ENCODE peak calls at places on chromosomes 5 and 9, in seven cellular contexts. One of them, this sample, is unnamed.

GRCh38 chr5:155402927-155403645 is 389.5 kb downstream of the KIF4B start:
- DNase-seq in psoas muscle: no peak
- DNase-seq in mesenchymal stem cell: no peak
- DNase-seq in CD4-positive, alpha-beta memory T cell: no peak
- DNase-seq in right atrium auricular region: no peak
- DNase-seq in dorsolateral prefrontal cortex: no peak
- DNase-seq in epithelial cell of prostate: peak
- DNase-seq in this sample: no peak

GRCh38 chr5:92644271-92644886 is 936.6 kb downstream of the NR2F1-AS1 start:
- DNase-seq in mesenchymal stem cell: no peak
- DNase-seq in dorsolateral prefrontal cortex: no peak
- DNase-seq in CD4-positive, alpha-beta memory T cell: no peak
- DNase-seq in psoas muscle: no peak
- DNase-seq in epithelial cell of prostate: no peak
- DNase-seq in right atrium auricular region: no peak
- DNase-seq in this sample: no peak

GRCh38 chr5:78659114-78659513 is 10.5 kb upstream of the LHFPL2 start:
- DNase-seq in psoas muscle: no peak
- DNase-seq in dorsolateral prefrontal cortex: no peak
- DNase-seq in mesenchymal stem cell: no peak
- DNase-seq in right atrium auricular region: no peak
- DNase-seq in CD4-positive, alpha-beta memory T cell: no peak
- DNase-seq in epithelial cell of prostate: no peak
- DNase-seq in this sample: no peak

GRCh38 chr5:88831856-88832255 is 51.1 kb downstream of the MEF2C start:
- DNase-seq in CD4-positive, alpha-beta memory T cell: no peak
- DNase-seq in mesenchymal stem cell: no peak
- DNase-seq in psoas muscle: no peak
- DNase-seq in dorsolateral prefrontal cortex: no peak
- DNase-seq in right atrium auricular region: no peak
- DNase-seq in epithelial cell of prostate: no peak
- DNase-seq in this sample: no peak

GRCh38 chr5:156155638-156156037 is 171.3 kb upstream of the SGCD start:
- DNase-seq in psoas muscle: no peak
- DNase-seq in epithelial cell of prostate: peak
- DNase-seq in mesenchymal stem cell: no peak
- DNase-seq in right atrium auricular region: no peak
- DNase-seq in CD4-positive, alpha-beta memory T cell: no peak
- DNase-seq in dorsolateral prefrontal cortex: no peak
- DNase-seq in this sample: no peak

GRCh38 chr5:61286446-61287132 is 45.5 kb upstream of the ZSWIM6 start:
- DNase-seq in CD4-positive, alpha-beta memory T cell: no peak
- DNase-seq in psoas muscle: no peak
- DNase-seq in right atrium auricular region: no peak
- DNase-seq in epithelial cell of prostate: no peak
- DNase-seq in mesenchymal stem cell: no peak
- DNase-seq in dorsolateral prefrontal cortex: no peak
- DNase-seq in this sample: no peak

GRCh38 chr5:36414869-36415282 is 113.2 kb upstream of the RANBP3L start:
- DNase-seq in CD4-positive, alpha-beta memory T cell: no peak
- DNase-seq in dorsolateral prefrontal cortex: no peak
- DNase-seq in right atrium auricular region: no peak
- DNase-seq in psoas muscle: no peak
- DNase-seq in mesenchymal stem cell: peak
- DNase-seq in epithelial cell of prostate: no peak
- DNase-seq in this sample: no peak

GRCh38 chr5:44257221-44257620 is 132.0 kb downstream of the FGF10 start:
- DNase-seq in right atrium auricular region: no peak
- DNase-seq in mesenchymal stem cell: no peak
- DNase-seq in psoas muscle: no peak
- DNase-seq in dorsolateral prefrontal cortex: no peak
- DNase-seq in epithelial cell of prostate: no peak
- DNase-seq in CD4-positive, alpha-beta memory T cell: no peak
- DNase-seq in this sample: no peak

GRCh38 chr5:1998716-1999317 is 116.1 kb upstream of the IRX4 start:
- DNase-seq in mesenchymal stem cell: no peak
- DNase-seq in epithelial cell of prostate: no peak
- DNase-seq in CD4-positive, alpha-beta memory T cell: no peak
- DNase-seq in psoas muscle: no peak
- DNase-seq in right atrium auricular region: no peak
- DNase-seq in dorsolateral prefrontal cortex: no peak
- DNase-seq in this sample: no peak

GRCh38 chr9:121619566-121619965 is 31.9 kb upstream of the DAB2IP start:
- DNase-seq in CD4-positive, alpha-beta memory T cell: no peak
- DNase-seq in right atrium auricular region: no peak
- DNase-seq in mesenchymal stem cell: no peak
- DNase-seq in epithelial cell of prostate: no peak
- DNase-seq in psoas muscle: no peak
- DNase-seq in dorsolateral prefrontal cortex: no peak
- DNase-seq in this sample: no peak

GRCh38 chr9:93072383-93072795 is 13.9 kb downstream of the SUSD3 start:
- DNase-seq in mesenchymal stem cell: peak
- DNase-seq in psoas muscle: no peak
- DNase-seq in epithelial cell of prostate: no peak
- DNase-seq in dorsolateral prefrontal cortex: no peak
- DNase-seq in CD4-positive, alpha-beta memory T cell: no peak
- DNase-seq in right atrium auricular region: no peak
- DNase-seq in this sample: peak

GRCh38 chr9:113577525-113578261 is 114.2 kb downstream of the RGS3 start:
- DNase-seq in mesenchymal stem cell: peak
- DNase-seq in CD4-positive, alpha-beta memory T cell: no peak
- DNase-seq in dorsolateral prefrontal cortex: no peak
- DNase-seq in psoas muscle: peak
- DNase-seq in right atrium auricular region: no peak
- DNase-seq in epithelial cell of prostate: no peak
- DNase-seq in this sample: no peak

GRCh38 chr9:113572076-113572861 is 108.7 kb downstream of the RGS3 start:
- DNase-seq in dorsolateral prefrontal cortex: no peak
- DNase-seq in epithelial cell of prostate: no peak
- DNase-seq in mesenchymal stem cell: no peak
- DNase-seq in CD4-positive, alpha-beta memory T cell: no peak
- DNase-seq in right atrium auricular region: no peak
- DNase-seq in psoas muscle: peak
- DNase-seq in this sample: no peak

GRCh38 chr9:113573959-113574352 is 110.4 kb downstream of the RGS3 start:
- DNase-seq in right atrium auricular region: no peak
- DNase-seq in epithelial cell of prostate: no peak
- DNase-seq in psoas muscle: no peak
- DNase-seq in mesenchymal stem cell: no peak
- DNase-seq in dorsolateral prefrontal cortex: no peak
- DNase-seq in CD4-positive, alpha-beta memory T cell: no peak
- DNase-seq in this sample: no peak

GRCh38 chr9:113573303-113573958 is 109.9 kb downstream of the RGS3 start:
- DNase-seq in epithelial cell of prostate: no peak
- DNase-seq in psoas muscle: peak
- DNase-seq in right atrium auricular region: no peak
- DNase-seq in dorsolateral prefrontal cortex: no peak
- DNase-seq in CD4-positive, alpha-beta memory T cell: no peak
- DNase-seq in mesenchymal stem cell: no peak
- DNase-seq in this sample: no peak

DNA sequence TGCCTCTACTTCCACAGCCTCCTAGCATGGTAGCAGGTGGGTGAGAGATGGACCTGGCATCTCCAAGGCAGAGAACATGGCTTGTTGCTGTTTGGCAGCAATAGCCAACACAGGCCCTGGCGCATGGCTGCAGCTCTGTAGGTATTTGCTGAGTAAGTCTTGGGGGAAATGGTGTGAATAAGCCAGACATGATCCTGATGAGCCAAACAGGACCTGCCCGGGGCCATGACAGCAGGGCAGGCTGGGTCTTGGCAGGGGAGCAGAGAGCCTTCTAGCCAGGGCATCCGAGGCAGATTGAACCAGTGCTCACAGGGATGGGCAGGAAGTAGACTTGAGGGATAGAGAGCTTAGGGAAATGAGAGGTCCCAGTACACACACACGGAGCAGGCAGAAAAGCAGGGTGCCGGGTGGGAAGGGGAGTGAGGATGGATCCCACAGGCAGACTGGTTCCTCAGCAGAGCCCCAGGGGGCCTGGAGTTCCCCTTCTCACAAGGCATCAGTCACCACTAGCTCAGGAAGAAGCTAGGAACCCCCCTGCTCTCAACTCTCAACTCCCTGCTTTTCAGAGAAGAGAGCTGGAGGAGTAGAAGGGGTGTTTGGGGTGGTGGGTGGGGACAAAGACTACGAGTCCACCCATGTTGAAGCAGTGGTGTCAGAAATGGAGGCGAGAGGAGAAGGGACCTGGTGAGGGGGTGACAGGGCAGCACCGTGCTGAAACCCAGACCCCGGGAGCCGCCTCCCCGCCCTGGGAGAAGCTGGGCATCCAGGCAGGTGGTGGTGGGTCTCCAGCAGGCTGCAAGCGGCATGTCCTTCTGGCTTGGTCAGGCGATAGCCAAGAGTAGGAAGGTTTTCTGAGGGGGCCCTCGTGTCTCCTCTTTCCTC is 111.1 kb downstream of the RGS3 start:
- DNase-seq in epithelial cell of prostate: peak
- DNase-seq in psoas muscle: peak
- DNase-seq in CD4-positive, alpha-beta memory T cell: no peak
- DNase-seq in dorsolateral prefrontal cortex: no peak
- DNase-seq in mesenchymal stem cell: no peak
- DNase-seq in right atrium auricular region: no peak
- DNase-seq in this sample: no peak
- H3K27ac ChIP-seq in epithelial cell of prostate: peak
- H3K27ac ChIP-seq in psoas muscle: peak
- H3K27ac ChIP-seq in CD4-positive, alpha-beta memory T cell: no peak
- H3K27ac ChIP-seq in dorsolateral prefrontal cortex: no peak
- H3K27ac ChIP-seq in mesenchymal stem cell: peak
- H3K27ac ChIP-seq in right atrium auricular region: peak
- H3K27ac ChIP-seq in this sample: no peak

DNA sequence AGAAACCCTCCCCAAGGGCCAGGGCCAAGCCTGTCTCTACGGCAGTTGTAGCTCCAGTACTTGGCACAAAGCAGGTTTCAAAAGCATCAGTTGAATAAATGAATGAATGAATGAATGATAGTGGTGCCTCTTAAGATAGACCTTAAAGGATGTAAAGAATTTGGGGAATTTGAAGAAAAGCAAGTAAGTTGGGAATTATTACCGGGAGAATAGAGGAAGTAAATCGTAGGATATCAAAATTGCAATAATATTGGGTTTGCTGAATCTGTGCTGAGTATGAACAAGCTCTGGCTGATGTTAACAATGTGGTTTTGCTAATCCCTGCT is 160.8 kb upstream of the SHB start:
- DNase-seq in mesenchymal stem cell: no peak
- DNase-seq in psoas muscle: no peak
- DNase-seq in CD4-positive, alpha-beta memory T cell: no peak
- DNase-seq in epithelial cell of prostate: no peak
- DNase-seq in dorsolateral prefrontal cortex: no peak
- DNase-seq in right atrium auricular region: no peak
- DNase-seq in this sample: no peak
- H3K27ac ChIP-seq in mesenchymal stem cell: no peak
- H3K27ac ChIP-seq in psoas muscle: no peak
- H3K27ac ChIP-seq in CD4-positive, alpha-beta memory T cell: no peak
- H3K27ac ChIP-seq in epithelial cell of prostate: no peak
- H3K27ac ChIP-seq in dorsolateral prefrontal cortex: no peak
- H3K27ac ChIP-seq in right atrium auricular region: no peak
- H3K27ac ChIP-seq in this sample: no peak

GRCh38 chr5:157552650-157553049 is 22.9 kb downstream of the ADAM19 start:
- DNase-seq in epithelial cell of prostate: no peak
- DNase-seq in mesenchymal stem cell: no peak
- DNase-seq in right atrium auricular region: no peak
- DNase-seq in CD4-positive, alpha-beta memory T cell: no peak
- DNase-seq in dorsolateral prefrontal cortex: no peak
- DNase-seq in psoas muscle: no peak
- DNase-seq in this sample: no peak
- H3K27ac ChIP-seq in epithelial cell of prostate: no peak
- H3K27ac ChIP-seq in mesenchymal stem cell: no peak
- H3K27ac ChIP-seq in right atrium auricular region: no peak
- H3K27ac ChIP-seq in CD4-positive, alpha-beta memory T cell: no peak
- H3K27ac ChIP-seq in dorsolateral prefrontal cortex: no peak
- H3K27ac ChIP-seq in psoas muscle: no peak
- H3K27ac ChIP-seq in this sample: no peak

DNA sequence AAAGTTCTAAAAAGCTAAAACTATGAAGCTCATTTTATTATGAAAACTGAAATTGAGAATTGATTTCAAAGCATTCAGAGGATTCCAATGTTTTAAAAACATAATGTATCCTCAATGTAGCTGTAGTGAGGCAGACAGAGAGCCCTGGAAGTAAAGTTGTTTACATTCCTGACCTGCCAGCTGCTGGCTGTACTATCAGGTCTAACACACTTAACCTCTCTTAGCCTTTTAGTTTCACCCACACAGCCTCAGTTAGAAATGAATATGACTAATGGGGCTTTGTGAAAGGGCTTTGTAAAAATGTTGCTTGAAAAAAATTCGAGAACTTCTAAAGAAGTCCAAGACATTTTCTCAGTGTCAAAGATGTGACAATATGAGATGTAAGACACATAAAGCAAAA is 122.6 kb downstream of the FBXL17 start:
- DNase-seq in dorsolateral prefrontal cortex: no peak
- DNase-seq in epithelial cell of prostate: no peak
- DNase-seq in psoas muscle: no peak
- DNase-seq in right atrium auricular region: no peak
- DNase-seq in mesenchymal stem cell: peak
- DNase-seq in CD4-positive, alpha-beta memory T cell: no peak
- DNase-seq in this sample: no peak
- H3K27ac ChIP-seq in dorsolateral prefrontal cortex: no peak
- H3K27ac ChIP-seq in epithelial cell of prostate: no peak
- H3K27ac ChIP-seq in psoas muscle: no peak
- H3K27ac ChIP-seq in right atrium auricular region: no peak
- H3K27ac ChIP-seq in mesenchymal stem cell: peak
- H3K27ac ChIP-seq in CD4-positive, alpha-beta memory T cell: no peak
- H3K27ac ChIP-seq in this sample: no peak

GRCh38 chr9:134407123-134407779 is 81.0 kb downstream of the RXRA start:
- DNase-seq in right atrium auricular region: peak
- DNase-seq in mesenchymal stem cell: peak
- DNase-seq in dorsolateral prefrontal cortex: peak
- DNase-seq in CD4-positive, alpha-beta memory T cell: peak
- DNase-seq in psoas muscle: peak
- DNase-seq in epithelial cell of prostate: peak
- DNase-seq in this sample: peak

GRCh38 chr9:134408389-134408788 is 82.1 kb downstream of the RXRA start:
- DNase-seq in CD4-positive, alpha-beta memory T cell: no peak
- DNase-seq in mesenchymal stem cell: no peak
- DNase-seq in epithelial cell of prostate: no peak
- DNase-seq in dorsolateral prefrontal cortex: no peak
- DNase-seq in right atrium auricular region: no peak
- DNase-seq in psoas muscle: peak
- DNase-seq in this sample: no peak

GRCh38 chr9:134405527-134405926 is 79.3 kb downstream of the RXRA start:
- DNase-seq in CD4-positive, alpha-beta memory T cell: no peak
- DNase-seq in psoas muscle: no peak
- DNase-seq in right atrium auricular region: no peak
- DNase-seq in mesenchymal stem cell: no peak
- DNase-seq in dorsolateral prefrontal cortex: no peak
- DNase-seq in epithelial cell of prostate: no peak
- DNase-seq in this sample: no peak

GRCh38 chr9:134404376-134405358 is 78.4 kb downstream of the RXRA start:
- DNase-seq in mesenchymal stem cell: no peak
- DNase-seq in dorsolateral prefrontal cortex: no peak
- DNase-seq in CD4-positive, alpha-beta memory T cell: no peak
- DNase-seq in psoas muscle: no peak
- DNase-seq in right atrium auricular region: no peak
- DNase-seq in epithelial cell of prostate: no peak
- DNase-seq in this sample: no peak

GRCh38 chr9:134406366-134407122 is 80.3 kb downstream of the RXRA start:
- DNase-seq in mesenchymal stem cell: peak
- DNase-seq in right atrium auricular region: peak
- DNase-seq in epithelial cell of prostate: no peak
- DNase-seq in dorsolateral prefrontal cortex: peak
- DNase-seq in psoas muscle: no peak
- DNase-seq in CD4-positive, alpha-beta memory T cell: no peak
- DNase-seq in this sample: no peak
- H3K27ac ChIP-seq in mesenchymal stem cell: no peak
- H3K27ac ChIP-seq in right atrium auricular region: peak
- H3K27ac ChIP-seq in epithelial cell of prostate: peak
- H3K27ac ChIP-seq in dorsolateral prefrontal cortex: peak
- H3K27ac ChIP-seq in psoas muscle: peak
- H3K27ac ChIP-seq in CD4-positive, alpha-beta memory T cell: peak
- H3K27ac ChIP-seq in this sample: no peak

GRCh38 chr9:129759804-129760502 is 7.1 kb upstream of the PTGES start:
- DNase-seq in epithelial cell of prostate: no peak
- DNase-seq in psoas muscle: no peak
- DNase-seq in mesenchymal stem cell: no peak
- DNase-seq in right atrium auricular region: no peak
- DNase-seq in CD4-positive, alpha-beta memory T cell: no peak
- DNase-seq in dorsolateral prefrontal cortex: no peak
- DNase-seq in this sample: no peak
- H3K27ac ChIP-seq in epithelial cell of prostate: no peak
- H3K27ac ChIP-seq in psoas muscle: no peak
- H3K27ac ChIP-seq in mesenchymal stem cell: no peak
- H3K27ac ChIP-seq in right atrium auricular region: no peak
- H3K27ac ChIP-seq in CD4-positive, alpha-beta memory T cell: no peak
- H3K27ac ChIP-seq in dorsolateral prefrontal cortex: no peak
- H3K27ac ChIP-seq in this sample: no peak